ENCODE peak calls at places on chromosomes 12 and 14, in nine cellular contexts. Q is tibial nerve, C is body of pancreas, R is breast epithelium, V is HCT116, E is ovary, P is stomach, A is A549, N is endothelial cell of umbilical vein. Z is an unnamed sample. For H3K4me1, the result is how much of the 10 kb centered on the place peaks cover.

GRCh38 chr12:52637299-52637698 is 14.7 kb downstream of the KRT2 start:
- DNase-seq in Q (no peak), C (no peak), R (no peak), V (no peak), E (no peak), P (no peak), A (no peak), N (no peak), Z (peak)

GRCh38 chr14:31286456-31287293 is 79.1 kb upstream of the HECTD1 start:
- DNase-seq in Q (no peak), C (peak), R (no peak), V (peak), E (no peak), P (no peak), A (no peak), N (no peak), Z (no peak)

GRCh38 chr14:63875311-63875710 is 22.5 kb downstream of the SYNE2 start:
- DNase-seq in Q (no peak), C (no peak), R (no peak), V (no peak), E (no peak), P (no peak), A (no peak), N (peak), Z (no peak)

GRCh38 chr12:10661338-10661737 is 12.5 kb downstream of the STYK1 start:
- DNase-seq in Q (no peak), C (no peak), R (no peak), V (no peak), E (no peak), P (no peak), A (no peak), N (no peak), Z (no peak)

GRCh38 chr14:89855961-89856360 is 98.6 kb downstream of the EFCAB11 start:
- DNase-seq in Q (no peak), C (no peak), R (no peak), V (no peak), E (no peak), P (no peak), A (no peak), N (peak), Z (no peak)

GRCh38 chr12:110689601-110690430 is 901 bp upstream of the HVCN1 start:
- DNase-seq in Q (peak), C (no peak), R (no peak), V (no peak), E (peak), P (peak), A (no peak), N (peak), Z (peak)

GRCh38 chr14:20327005-20327869 is 5.8 kb downstream of the CCNB1IP1 start:
- DNase-seq in Q (peak), C (no peak), R (no peak), V (peak), E (no peak), P (no peak), A (peak), N (peak), Z (no peak)

GRCh38 chr12:52515927-52516831 is 4.0 kb downstream of the KRT5 start:
- DNase-seq in Q (peak), C (no peak), R (peak), V (no peak), E (no peak), P (no peak), A (no peak), N (no peak), Z (peak)

GRCh38 chr12:69484428-69484827 is 14.2 kb downstream of the FRS2 start:
- DNase-seq in Q (no peak), C (no peak), R (no peak), V (no peak), E (no peak), P (no peak), A (no peak), N (no peak), Z (no peak)

GRCh38 chr14:103832046-103832445 is 15.3 kb downstream of the PPP1R13B start:
- DNase-seq in Q (no peak), C (no peak), R (no peak), V (no peak), E (no peak), P (no peak), A (no peak), N (no peak), Z (no peak)

GRCh38 chr14:55160989-55161388 is 30.4 kb downstream of the DLGAP5 start:
- DNase-seq in Q (no peak), C (no peak), R (no peak), V (peak), E (no peak), P (no peak), A (peak), N (peak), Z (no peak)

GRCh38 chr12:115920395-115921183 is 356.9 kb downstream of the MED13L start:
- DNase-seq in Q (no peak), C (no peak), R (no peak), V (no peak), E (no peak), P (no peak), A (no peak), N (no peak), Z (no peak)

GRCh38 chr12:15536446-15536845 is 214.1 kb downstream of the PTPRO start:
- DNase-seq in Q (no peak), C (no peak), R (no peak), V (no peak), E (no peak), P (no peak), A (no peak), N (no peak), Z (no peak)

GRCh38 chr14:80152763-80153162 is 58.5 kb downstream of the DIO2 start:
- DNase-seq in Q (no peak), C (no peak), R (no peak), V (no peak), E (no peak), P (no peak), A (no peak), N (no peak), Z (no peak)

GRCh38 chr14:58724702-58725101 is 86.9 kb downstream of the DACT1 start:
- DNase-seq in Q (no peak), C (no peak), R (no peak), V (no peak), E (no peak), P (no peak), A (no peak), N (no peak), Z (no peak)

GRCh38 chr14:50388256-50388931 is 8.3 kb downstream of the CDKL1 start:
- DNase-seq in Q (no peak), C (peak), R (no peak), V (no peak), E (peak), P (peak), A (no peak), N (peak), Z (peak)

GRCh38 chr12:106240821-106241220 is 7.0 kb downstream of the CKAP4 start:
- DNase-seq in Q (no peak), C (no peak), R (no peak), V (no peak), E (no peak), P (no peak), A (no peak), N (no peak), Z (no peak)

GRCh38 chr12:47949441-47950341 is 13.7 kb upstream of the TMEM106C start:
- DNase-seq in Q (peak), C (peak), R (peak), V (peak), E (peak), P (peak), A (peak), N (peak), Z (peak)

GRCh38 chr12:128818065-128819022 is 5.4 kb downstream of the SLC15A4 start:
- DNase-seq in Q (no peak), C (no peak), R (no peak), V (no peak), E (no peak), P (peak), A (no peak), N (no peak), Z (no peak)

GRCh38 chr12:24947541-24948451 is 1.1 kb downstream of the BCAT1 start:
- DNase-seq in Q (no peak), C (no peak), R (no peak), V (no peak), E (no peak), P (no peak), A (no peak), N (peak), Z (no peak)

GRCh38 chr12:118432812-118433540 is 56.6 kb downstream of the SUDS3 start:
- DNase-seq in Q (no peak), C (no peak), R (no peak), V (no peak), E (no peak), P (no peak), A (no peak), N (no peak), Z (no peak)

GRCh38 chr14:90805662-90806548 is 10.3 kb downstream of the TTC7B start:
- DNase-seq in Q (no peak), C (no peak), R (no peak), V (no peak), E (peak), P (no peak), A (no peak), N (no peak), Z (peak)

GRCh38 chr12:127262658-127263057 is 1004.3 kb upstream of the TMEM132C start:
- DNase-seq in Q (no peak), C (no peak), R (no peak), V (no peak), E (no peak), P (no peak), A (no peak), N (no peak), Z (no peak)

GRCh38 chr14:68947802-68948201 is 31.3 kb downstream of the ACTN1 start:
- DNase-seq in Q (peak), C (no peak), R (no peak), V (no peak), E (peak), P (peak), A (no peak), N (no peak), Z (peak)

GRCh38 chr12:68919581-68920239 is 13.3 kb downstream of the CPM start:
- DNase-seq in Q (no peak), C (no peak), R (no peak), V (no peak), E (no peak), P (no peak), A (no peak), N (no peak), Z (no peak)

GRCh38 chr14:54809767-54810166 is 92.9 kb downstream of the GCH1 start:
- DNase-seq in Q (no peak), C (no peak), R (no peak), V (no peak), E (no peak), P (no peak), A (no peak), N (no peak), Z (no peak)

GRCh38 chr14:55416866-55417265 is 5.2 kb upstream of the ATG14 start:
- DNase-seq in Q (no peak), C (no peak), R (no peak), V (peak), E (no peak), P (no peak), A (no peak), N (no peak), Z (peak)

GRCh38 chr14:54483073-54483745 is 5.6 kb downstream of the GMFB start:
- DNase-seq in Q (no peak), C (no peak), R (no peak), V (no peak), E (no peak), P (no peak), A (no peak), N (no peak), Z (no peak)

GRCh38 chr14:58636129-58636528 is 1.6 kb upstream of the DACT1 start:
- DNase-seq in Q (no peak), C (no peak), R (no peak), V (no peak), E (no peak), P (no peak), A (no peak), N (no peak), Z (no peak)

GRCh38 chr14:68379510-68380303 is 413.2 kb downstream of the ZFP36L1 start:
- DNase-seq in Q (no peak), C (no peak), R (no peak), V (no peak), E (no peak), P (no peak), A (no peak), N (peak), Z (no peak)

GRCh38 chr14:57526942-57527341 is 33.3 kb upstream of the CCDC198 start:
- DNase-seq in Q (no peak), C (no peak), R (no peak), V (no peak), E (no peak), P (no peak), A (no peak), N (no peak), Z (no peak)

GRCh38 chr12:116525418-116526001 is 33.7 kb upstream of the MAP1LC3B2 start:
- DNase-seq in Q (peak), C (peak), R (peak), V (peak), E (peak), P (peak), A (peak), N (peak), Z (peak)

GRCh38 chr12:26434299-26434915 is 239.0 kb downstream of the SSPN start:
- DNase-seq in Q (peak), C (peak), R (no peak), V (peak), E (no peak), P (no peak), A (peak), N (peak), Z (peak)

GRCh38 chr14:33010495-33010894 is 71.8 kb downstream of the NPAS3 start:
- DNase-seq in Q (no peak), C (no peak), R (no peak), V (no peak), E (no peak), P (no peak), A (no peak), N (no peak), Z (no peak)

GRCh38 chr12:127779301-127780045 is 487.5 kb upstream of the TMEM132C start:
- DNase-seq in Q (no peak), C (no peak), R (no peak), V (no peak), E (no peak), P (no peak), A (no peak), N (no peak), Z (no peak)

GRCh38 chr12:16603916-16604575 is 1.9 kb downstream of the LMO3 start:
- DNase-seq in Q (no peak), C (peak), R (no peak), V (no peak), E (no peak), P (no peak), A (no peak), N (no peak), Z (no peak)

GRCh38 chr12:19683178-19683927 is 244.1 kb downstream of the AEBP2 start:
- DNase-seq in Q (no peak), C (no peak), R (no peak), V (no peak), E (no peak), P (no peak), A (peak), N (peak), Z (no peak)

GRCh38 chr12:28063355-28063885 is 90.9 kb upstream of the PTHLH start:
- DNase-seq in Q (no peak), C (no peak), R (no peak), V (no peak), E (no peak), P (no peak), A (no peak), N (peak), Z (no peak)

GRCh38 chr14:94906991-94907587 is 137.2 kb upstream of the GSC start:
- DNase-seq in Q (no peak), C (no peak), R (no peak), V (no peak), E (no peak), P (no peak), A (no peak), N (no peak), Z (no peak)

GRCh38 chr12:65879878-65880277 is 55.6 kb downstream of the HMGA2 start:
- DNase-seq in Q (no peak), C (no peak), R (no peak), V (no peak), E (no peak), P (no peak), A (no peak), N (peak), Z (no peak)

GRCh38 chr12:46557539-46558373 is 185.2 kb upstream of the SLC38A2 start:
- DNase-seq in Q (no peak), C (no peak), R (no peak), V (no peak), E (no peak), P (no peak), A (no peak), N (no peak), Z (no peak)
- H3K4me1 ChIP-seq in Q (under half), C (under half), R (under half), V (half or more), E (under half), P (under half), A (half or more), N (under half), Z (under half)

GRCh38 chr14:87992349-87992719 is 648 bp downstream of the GALC start:
- DNase-seq in Q (no peak), C (no peak), R (no peak), V (no peak), E (no peak), P (no peak), A (no peak), N (no peak), Z (no peak)

GRCh38 chr14:87993485-87993809 is 465 bp upstream of the GALC start:
- DNase-seq in Q (no peak), C (no peak), R (no peak), V (no peak), E (no peak), P (no peak), A (no peak), N (no peak), Z (no peak)

GRCh38 chr14:87990687-87991086 is 2.3 kb downstream of the GALC start:
- DNase-seq in Q (no peak), C (no peak), R (no peak), V (no peak), E (no peak), P (no peak), A (no peak), N (no peak), Z (peak)

GRCh38 chr14:87994974-87995373 is 2.0 kb upstream of the GALC start:
- DNase-seq in Q (no peak), C (no peak), R (no peak), V (no peak), E (no peak), P (no peak), A (no peak), N (no peak), Z (no peak)

DNA sequence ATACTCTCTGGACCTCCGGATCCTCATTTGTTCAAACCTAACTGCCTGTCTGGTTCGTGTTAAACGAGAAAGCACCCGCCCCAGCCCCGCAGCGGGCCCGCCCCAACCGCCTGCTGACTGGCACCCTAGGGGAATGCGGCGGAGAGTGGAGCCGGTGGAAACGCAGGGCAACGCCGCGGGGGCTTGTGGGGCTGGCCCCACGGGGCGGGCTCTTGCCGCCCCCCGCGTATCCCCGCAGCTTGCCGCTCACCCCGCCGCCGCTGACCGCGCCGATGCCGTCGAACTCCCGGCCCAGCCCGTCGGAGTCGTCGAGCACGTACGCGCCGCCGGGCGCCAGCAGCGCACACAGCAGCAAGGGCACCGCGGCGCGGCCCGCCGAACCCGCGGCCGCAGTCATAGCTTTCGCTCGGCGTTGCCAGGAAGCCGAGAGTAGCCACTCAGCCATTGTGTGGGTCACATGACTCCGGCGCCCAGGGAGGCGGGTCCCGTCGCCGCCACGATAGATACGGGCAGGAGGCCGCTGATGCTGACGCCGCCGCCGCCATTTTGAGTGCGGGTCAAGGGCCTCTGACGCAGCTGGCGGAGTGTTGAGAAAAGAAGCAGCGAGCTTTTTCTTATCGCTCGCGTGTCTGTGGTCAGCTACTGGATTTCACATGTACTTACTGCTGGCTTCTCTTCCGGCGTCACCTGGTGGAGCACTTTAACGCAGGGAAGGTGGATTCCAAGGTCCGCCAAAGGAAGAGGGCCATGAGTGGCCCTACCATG is at the start of gene GALC:
- DNase-seq in Q (peak), C (peak), R (peak), V (no peak), E (peak), P (peak), A (peak), N (peak), Z (peak)
- TF ChIP-seq POLR2A in Q (peak), C (peak), R (no peak), V (no peak), E (peak), P (no peak), A (peak), N (peak), Z (no peak)

GRCh38 chr12:57939291-57939690 is 2.1 kb upstream of the ATP23 start:
- DNase-seq in Q (no peak), C (no peak), R (no peak), V (no peak), E (no peak), P (no peak), A (no peak), N (no peak), Z (no peak)
- H3K4me1 ChIP-seq in Q (under half), C (under half), R (under half), V (under half), E (under half), P (under half), A (under half), N (under half), Z (under half)

DNA sequence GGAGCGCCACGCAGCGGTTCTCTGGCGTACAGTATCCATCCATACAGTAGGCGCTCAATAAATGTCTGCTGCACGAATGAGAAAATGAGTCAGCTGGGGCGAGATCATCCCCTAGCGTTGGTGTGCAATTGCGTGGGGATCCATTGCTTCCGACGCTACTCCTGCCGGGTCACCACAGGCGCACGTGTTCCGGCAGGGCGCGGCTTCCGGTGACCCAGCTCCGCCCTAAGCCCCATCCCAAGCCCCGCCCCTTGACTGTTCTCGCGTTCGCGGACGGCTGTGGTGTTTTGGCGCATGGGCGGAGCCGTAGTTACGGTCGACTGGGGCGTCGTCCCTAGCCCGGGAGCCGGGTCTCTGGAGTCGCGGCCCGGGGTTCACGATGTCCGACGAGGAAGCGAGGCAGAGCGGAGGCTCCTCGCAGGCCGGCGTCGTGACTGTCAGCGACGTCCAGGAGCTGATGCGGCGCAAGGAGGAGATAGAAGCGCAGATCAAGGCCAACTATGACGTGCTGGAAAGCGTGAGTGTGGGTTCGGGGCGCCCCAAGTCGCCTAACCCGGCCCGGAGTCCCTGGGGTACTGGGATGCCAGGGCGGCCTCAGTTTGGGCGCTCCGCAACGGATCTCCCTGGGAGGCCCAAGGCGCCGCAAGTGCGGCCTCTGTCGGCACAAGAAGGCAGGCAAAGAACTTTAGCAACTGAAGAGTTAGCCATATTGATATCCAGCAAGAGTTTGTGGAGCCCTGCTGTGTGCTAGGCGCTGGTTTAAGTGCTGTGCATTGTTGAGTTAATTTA is at the start of gene PSMD9:
- DNase-seq in Q (peak), C (peak), R (peak), V (peak), E (peak), P (peak), A (peak), N (peak), Z (peak)
- TF ChIP-seq POLR2A in Q (peak), C (peak), R (peak), V (peak), E (no peak), P (no peak), A (peak), N (peak), Z (no peak)

Z was measured in testis.